ENCODE peak calls at places on chromosomes 2 and 18, in six cellular contexts. Y, K, R, B, X and J are unnamed samples.

GRCh38 chr2:68889500-68889899 is 18.3 kb upstream of the BMP10 start:
- DNase-seq in Y (peak), K (no peak), R (no peak), B (no peak), X (no peak), J (no peak)

GRCh38 chr18:31255953-31256352 is 62.0 kb upstream of the DSG1 start:
- DNase-seq in Y (no peak), K (no peak), R (no peak), B (no peak), X (no peak), J (no peak)

GRCh38 chr2:213227458-213227857 is 56.8 kb upstream of the SPAG16 start:
- DNase-seq in Y (no peak), K (no peak), R (no peak), B (no peak), X (no peak), J (no peak)

GRCh38 chr2:164510895-164511294 is 110.4 kb downstream of the GRB14 start:
- DNase-seq in Y (no peak), K (no peak), R (no peak), B (no peak), X (no peak), J (no peak)

GRCh38 chr18:44552706-44553105 is 128.0 kb upstream of the SETBP1 start:
- DNase-seq in Y (no peak), K (no peak), R (no peak), B (no peak), X (no peak), J (no peak)

GRCh38 chr18:32454667-32455066 is 16.0 kb downstream of the GAREM1 start:
- DNase-seq in Y (peak), K (no peak), R (no peak), B (no peak), X (no peak), J (no peak)

GRCh38 chr2:23700627-23701026 is 226.3 kb downstream of the ATAD2B start:
- DNase-seq in Y (no peak), K (no peak), R (no peak), B (no peak), X (no peak), J (no peak)

GRCh38 chr2:146415291-146415690 is 1429.5 kb upstream of the ACVR2A start:
- DNase-seq in Y (no peak), K (no peak), R (no peak), B (no peak), X (no peak), J (no peak)

GRCh38 chr2:219916261-219916660 is 288.8 kb downstream of the SLC4A3 start:
- DNase-seq in Y (no peak), K (no peak), R (no peak), B (no peak), X (no peak), J (no peak)

GRCh38 chr2:203022751-203023150 is 8.1 kb downstream of the NBEAL1 start:
- DNase-seq in Y (peak), K (no peak), R (no peak), B (no peak), X (no peak), J (peak)

GRCh38 chr2:38315707-38316333 is 61.3 kb downstream of the ATL2 start:
- DNase-seq in Y (peak), K (no peak), R (peak), B (no peak), X (no peak), J (peak)

GRCh38 chr2:131112477-131113027 is 7.4 kb downstream of the PLEKHB2 start:
- DNase-seq in Y (peak), K (no peak), R (no peak), B (no peak), X (no peak), J (peak)

GRCh38 chr18:3044931-3045698 is 32.2 kb upstream of the LPIN2 start:
- DNase-seq in Y (no peak), K (no peak), R (peak), B (no peak), X (no peak), J (no peak)

GRCh38 chr2:165203689-165204559 is at the start of gene SCN3A:
- DNase-seq in Y (peak), K (no peak), R (peak), B (no peak), X (no peak), J (peak)

GRCh38 chr2:213649176-213649575 is 364.9 kb downstream of the SPAG16 start:
- DNase-seq in Y (no peak), K (no peak), R (no peak), B (no peak), X (no peak), J (no peak)

GRCh38 chr2:71674158-71674807 is 220.9 kb downstream of the DYSF start:
- DNase-seq in Y (no peak), K (no peak), R (no peak), B (no peak), X (no peak), J (no peak)

GRCh38 chr2:60429681-60430080 is 123.8 kb downstream of the BCL11A start:
- DNase-seq in Y (no peak), K (no peak), R (no peak), B (no peak), X (no peak), J (no peak)

GRCh38 chr2:99654419-99654818 is 164.6 kb upstream of the REV1 start:
- DNase-seq in Y (peak), K (no peak), R (no peak), B (no peak), X (no peak), J (no peak)

GRCh38 chr2:237214281-237214680 is 128.6 kb downstream of the COPS8 start:
- DNase-seq in Y (peak), K (no peak), R (no peak), B (no peak), X (no peak), J (peak)

GRCh38 chr18:23133860-23134779 is 1.2 kb upstream of the CABLES1 start:
- DNase-seq in Y (no peak), K (no peak), R (peak), B (no peak), X (no peak), J (no peak)

GRCh38 chr2:237022533-237022932 is 63.2 kb upstream of the COPS8 start:
- DNase-seq in Y (no peak), K (no peak), R (no peak), B (no peak), X (no peak), J (no peak)

GRCh38 chr2:122543815-122544214 is 788.4 kb downstream of the TSN start:
- DNase-seq in Y (peak), K (no peak), R (no peak), B (no peak), X (no peak), J (peak)

GRCh38 chr2:119352357-119352756 is 14.3 kb downstream of the C2orf76 start:
- DNase-seq in Y (no peak), K (no peak), R (no peak), B (no peak), X (no peak), J (no peak)

GRCh38 chr18:79381811-79382311 is 13.9 kb upstream of the NFATC1 start:
- DNase-seq in Y (no peak), K (no peak), R (no peak), B (no peak), X (no peak), J (no peak)

GRCh38 chr18:45519881-45520280 is 95.4 kb upstream of the SLC14A2 start:
- DNase-seq in Y (peak), K (no peak), R (no peak), B (no peak), X (no peak), J (no peak)

GRCh38 chr2:100793982-100794381 is 26.0 kb upstream of the NPAS2 start:
- DNase-seq in Y (no peak), K (no peak), R (no peak), B (no peak), X (no peak), J (no peak)

GRCh38 chr2:239747274-239747673 is 277.9 kb downstream of the NDUFA10 start:
- DNase-seq in Y (no peak), K (no peak), R (no peak), B (no peak), X (no peak), J (no peak)